ENCODE peak calls at places on chromosome 17, in ten cellular contexts. A is stimulated activated CD4-positive, alpha-beta T cell treated with anti-CD3 and anti-CD28 coated beads, Interleukin-15, amount 100 ng/mL, for 24 hours; S is erythroblast; B is GM04504; V is AG10803; C is RCC 7860; Q is EL; L is GM12865; P is HFFc6; I is progenitor cell of endocrine pancreas. G is an unnamed sample.

GRCh38 chr17:41739661-41740352 is 5.4 kb upstream of the HAP1 start:
- DNase-seq in A (no peak), S (no peak), B (peak), V (peak), C (peak), Q (peak), L (no peak), P (peak), I (no peak), G (no peak)

GRCh38 chr17:1179635-1180433 is at the start of gene ABR:
- DNase-seq in A (peak), S (peak), B (no peak), V (peak), C (no peak), Q (peak), L (peak), P (no peak), I (peak), G (no peak)

GRCh38 chr17:83110755-83111154 is 31.3 kb downstream of the METRNL start:
- DNase-seq in A (no peak), S (no peak), B (no peak), V (peak), C (no peak), Q (peak), L (no peak), P (no peak), I (no peak), G (no peak)

GRCh38 chr17:19301274-19301946 is 61.1 kb downstream of the B9D1 start:
- DNase-seq in A (no peak), S (no peak), B (no peak), V (no peak), C (no peak), Q (no peak), L (no peak), P (no peak), I (no peak), G (no peak)

GRCh38 chr17:54381482-54381881 is 519.2 kb upstream of the TOM1L1 start:
- DNase-seq in A (no peak), S (no peak), B (no peak), V (no peak), C (no peak), Q (no peak), L (no peak), P (no peak), I (no peak), G (no peak)

GRCh38 chr17:77765292-77765691 is 193.2 kb upstream of the TNRC6C start:
- DNase-seq in A (no peak), S (no peak), B (no peak), V (no peak), C (no peak), Q (no peak), L (no peak), P (no peak), I (no peak), G (no peak)

GRCh38 chr17:28571255-28572122 is at the start of gene PIGS:
- DNase-seq in A (peak), S (peak), B (peak), V (peak), C (peak), Q (peak), L (peak), P (peak), I (peak), G (peak)

GRCh38 chr17:1621273-1621954 is 7.2 kb downstream of the SLC43A2 start:
- DNase-seq in A (no peak), S (no peak), B (no peak), V (no peak), C (no peak), Q (no peak), L (no peak), P (no peak), I (no peak), G (no peak)

GRCh38 chr17:56806949-56807348 is 26.8 kb downstream of the C17orf67 start:
- DNase-seq in A (no peak), S (no peak), B (no peak), V (no peak), C (no peak), Q (no peak), L (no peak), P (no peak), I (no peak), G (no peak)

GRCh38 chr17:8939496-8940334 is 25.8 kb downstream of the PIK3R5 start:
- DNase-seq in A (peak), S (no peak), B (no peak), V (no peak), C (no peak), Q (no peak), L (peak), P (no peak), I (no peak), G (no peak)

GRCh38 chr17:82346342-82347300 is 12.4 kb upstream of the TEX19 start:
- DNase-seq in A (no peak), S (no peak), B (no peak), V (no peak), C (no peak), Q (no peak), L (no peak), P (no peak), I (no peak), G (no peak)

GRCh38 chr17:59725691-59726090 is 18.2 kb downstream of the VMP1 start:
- DNase-seq in A (no peak), S (no peak), B (peak), V (peak), C (no peak), Q (no peak), L (no peak), P (no peak), I (no peak), G (no peak)

GRCh38 chr17:78892062-78892456 is 10.9 kb downstream of the CEP295NL start:
- DNase-seq in A (no peak), S (no peak), B (no peak), V (no peak), C (no peak), Q (no peak), L (no peak), P (no peak), I (no peak), G (no peak)

GRCh38 chr17:51595965-51596364 is 335.6 kb downstream of the UTP18 start:
- DNase-seq in A (no peak), S (no peak), B (no peak), V (no peak), C (no peak), Q (no peak), L (no peak), P (no peak), I (no peak), G (no peak)

GRCh38 chr17:48441231-48441711 is 11.3 kb upstream of the SKAP1 start:
- DNase-seq in A (peak), S (no peak), B (no peak), V (no peak), C (no peak), Q (no peak), L (peak), P (no peak), I (no peak), G (no peak)

GRCh38 chr17:32609085-32609484 is 122.3 kb downstream of the CDK5R1 start:
- DNase-seq in A (peak), S (peak), B (no peak), V (peak), C (peak), Q (peak), L (peak), P (peak), I (no peak), G (no peak)

GRCh38 chr17:57811633-57812280 is 38.1 kb downstream of the MRPS23 start:
- DNase-seq in A (no peak), S (no peak), B (no peak), V (no peak), C (no peak), Q (no peak), L (no peak), P (no peak), I (no peak), G (no peak)

GRCh38 chr17:65750678-65751077 is 189.2 kb upstream of the AXIN2 start:
- DNase-seq in A (peak), S (peak), B (peak), V (peak), C (peak), Q (peak), L (peak), P (peak), I (no peak), G (peak)

GRCh38 chr17:7884581-7885356 is 3.8 kb upstream of the CHD3 start:
- DNase-seq in A (peak), S (peak), B (no peak), V (no peak), C (no peak), Q (peak), L (peak), P (no peak), I (no peak), G (no peak)

GRCh38 chr17:64133546-64134215 is 3.7 kb upstream of the ERN1 start:
- DNase-seq in A (peak), S (peak), B (no peak), V (peak), C (peak), Q (peak), L (peak), P (peak), I (no peak), G (peak)

GRCh38 chr17:46782250-46782953 is 36.1 kb downstream of the WNT3 start:
- DNase-seq in A (peak), S (peak), B (no peak), V (no peak), C (peak), Q (peak), L (peak), P (peak), I (no peak), G (no peak)